ENCODE peak calls at places on chromosomes 16 and 17, in eight cellular contexts. C is body of pancreas, Z is esophagus muscularis mucosa, E is kidney, M is right cardiac atrium, N is osteoblast, S is lung, G is aorta. Y is an unnamed sample.

GRCh38 chr16:30141750-30142149 is 18.7 kb upstream of the MAPK3 start:
- DNase-seq in C (no peak), Z (no peak), E (no peak), M (no peak), N (no peak), S (no peak), G (no peak), Y (no peak)

GRCh38 chr16:7303014-7303676 is 29.5 kb upstream of the RBFOX1 start:
- DNase-seq in C (no peak), Z (no peak), E (peak; percentile 70), M (no peak), N (no peak), S (no peak), G (no peak), Y (no peak)

GRCh38 chr16:15607700-15608396 is 35.1 kb downstream of the MARF1 start:
- DNase-seq in C (no peak), Z (no peak), E (no peak), M (peak; percentile 73), N (no peak), S (no peak), G (no peak), Y (no peak)

GRCh38 chr16:87352818-87353217 is 30.8 kb downstream of the FBXO31 start:
- DNase-seq in C (no peak), Z (no peak), E (no peak), M (no peak), N (peak; percentile 41), S (no peak), G (no peak), Y (no peak)

GRCh38 chr17:81834831-81835267 is at the start of gene PPP1R27:
- DNase-seq in C (no peak), Z (no peak), E (peak; percentile 73), M (no peak), N (no peak), S (no peak), G (no peak), Y (no peak)

GRCh38 chr17:72614871-72615626 is 477.4 kb downstream of the SLC39A11 start:
- DNase-seq in C (peak; percentile 77), Z (no peak), E (peak; percentile 89), M (peak; percentile 51), N (peak; percentile 72), S (no peak), G (no peak), Y (no peak)

GRCh38 chr17:35799942-35800341 is 4.5 kb upstream of the MMP28 start:
- DNase-seq in C (peak; percentile 85), Z (no peak), E (no peak), M (peak; percentile 77), N (peak; percentile 94), S (peak; percentile 87), G (peak; percentile 89), Y (peak; percentile 74)

GRCh38 chr17:28416703-28417311 is 10.8 kb upstream of the SLC46A1 start:
- DNase-seq in C (peak; percentile 81), Z (peak; percentile 83), E (no peak), M (peak; percentile 35), N (peak; percentile 83), S (peak; percentile 71), G (peak; percentile 57), Y (no peak)

GRCh38 chr17:7997186-7997585 is 5.2 kb upstream of the GUCY2D start:
- DNase-seq in C (peak; percentile 52), Z (no peak), E (peak; percentile 5), M (no peak), N (peak; percentile 80), S (no peak), G (no peak), Y (no peak)

GRCh38 chr17:38728290-38728831 is 1.8 kb upstream of the CISD3 start:
- DNase-seq in C (no peak), Z (no peak), E (no peak), M (no peak), N (no peak), S (no peak), G (no peak), Y (no peak)

GRCh38 chr16:333406-334094 is 19.0 kb downstream of the AXIN1 start:
- DNase-seq in C (no peak), Z (no peak), E (no peak), M (no peak), N (peak; percentile 65), S (no peak), G (no peak), Y (no peak)

GRCh38 chr16:13322357-13322756 is 421.0 kb downstream of the SHISA9 start:
- DNase-seq in C (no peak), Z (no peak), E (no peak), M (no peak), N (no peak), S (no peak), G (no peak), Y (no peak)

GRCh38 chr16:14961405-14962186 is 13.2 kb upstream of the PDXDC1 start:
- DNase-seq in C (no peak), Z (no peak), E (no peak), M (no peak), N (peak; percentile 43), S (no peak), G (no peak), Y (no peak)

DNA sequence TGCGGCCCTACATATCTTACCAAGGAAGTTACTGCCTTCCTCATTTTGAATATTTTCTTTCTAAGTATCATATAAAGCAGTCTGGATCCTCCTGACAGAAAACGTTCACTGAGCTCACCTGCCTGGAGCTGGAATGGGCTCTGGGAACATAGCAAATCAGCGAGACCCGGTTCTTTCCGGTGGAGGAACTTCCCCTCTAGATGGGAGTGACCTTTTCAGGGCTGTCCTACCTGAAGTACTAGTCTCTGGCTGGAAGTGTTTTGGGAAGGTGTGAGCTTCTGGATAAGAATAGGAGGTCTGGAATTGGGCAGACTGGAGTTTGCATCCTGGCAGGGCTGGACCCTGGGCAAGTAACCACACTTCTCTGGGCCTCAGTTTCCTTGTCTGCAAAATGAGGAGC is 79.3 kb downstream of the SDR42E1 start:
- DNase-seq in C (no peak), Z (no peak), E (no peak), M (no peak), N (no peak), S (no peak), G (no peak), Y (no peak)
- H3K27ac ChIP-seq in C (no peak overlapping the region), Z (no peak overlapping the region), E (no peak overlapping the region), M (no peak overlapping the region), N (no peak overlapping the region), S (no peak overlapping the region), G (no peak overlapping the region), Y (no peak overlapping the region)

DNA sequence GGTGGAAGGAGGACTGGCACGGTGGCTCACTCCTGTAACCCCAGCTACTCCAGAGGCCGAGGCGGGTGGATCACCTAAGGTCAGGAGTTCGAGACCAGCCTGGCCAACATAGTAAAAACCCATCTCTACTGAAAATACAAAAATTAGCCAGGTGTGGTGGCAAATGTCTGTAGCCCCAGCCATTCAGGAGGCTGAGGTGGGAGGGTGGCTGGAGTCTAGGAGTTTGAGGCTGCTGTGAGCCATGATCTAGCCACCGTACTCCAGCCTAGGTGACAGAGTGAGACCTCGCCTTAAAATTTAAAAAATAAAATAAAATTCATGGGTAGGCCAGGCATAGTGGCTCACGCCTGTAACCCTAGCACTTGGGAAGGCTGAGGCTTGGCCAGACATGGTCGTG is 1.2 kb upstream of the RPH3AL start:
- DNase-seq in C (no peak), Z (no peak), E (no peak), M (no peak), N (no peak), S (no peak), G (no peak), Y (no peak)
- H3K4me1 ChIP-seq in C (peaks cover 74% of the 10 kb centered on the region), Z (peaks cover 45% of the 10 kb centered on the region), E (peaks cover 52% of the 10 kb centered on the region), M (peaks cover 15% of the 10 kb centered on the region), N (peaks cover 7% of the 10 kb centered on the region), S (no peaks in the 10 kb centered on the region), G (no peaks in the 10 kb centered on the region), Y (peaks cover 31% of the 10 kb centered on the region)

GRCh38 chr16:75172578-75172977 is 24.3 kb downstream of the ZFP1 start:
- DNase-seq in C (no peak), Z (no peak), E (no peak), M (no peak), N (no peak), S (no peak), G (no peak), Y (no peak)

GRCh38 chr16:75175074-75175473 is 26.8 kb downstream of the ZFP1 start:
- DNase-seq in C (no peak), Z (no peak), E (no peak), M (no peak), N (no peak), S (no peak), G (no peak), Y (no peak)

GRCh38 chr16:75169899-75170405 is 21.6 kb downstream of the ZFP1 start:
- DNase-seq in C (no peak), Z (no peak), E (no peak), M (no peak), N (no peak), S (no peak), G (no peak), Y (no peak)
- H3K9me3 ChIP-seq in C (no peaks in the 10 kb centered on the region), Z (peaks cover 20% of the 10 kb centered on the region), E (peaks cover 37% of the 10 kb centered on the region), M (peaks cover 8% of the 10 kb centered on the region), N (peaks cover 39% of the 10 kb centered on the region), S (peaks cover 21% of the 10 kb centered on the region), G (peaks cover 13% of the 10 kb centered on the region), Y (peaks cover 60% of the 10 kb centered on the region)

GRCh38 chr16:28935333-28935732 is 3.6 kb downstream of the CD19 start:
- DNase-seq in C (no peak), Z (no peak), E (no peak), M (no peak), N (peak; percentile 84), S (no peak), G (no peak), Y (no peak)

GRCh38 chr16:28936784-28937155 is 5.0 kb downstream of the CD19 start:
- DNase-seq in C (no peak), Z (no peak), E (no peak), M (no peak), N (no peak), S (no peak), G (no peak), Y (no peak)

GRCh38 chr16:28938721-28939120 is 7.0 kb downstream of the CD19 start:
- DNase-seq in C (no peak), Z (no peak), E (no peak), M (no peak), N (peak; percentile 62), S (no peak), G (no peak), Y (no peak)

GRCh38 chr16:28937222-28937876 is 5.6 kb downstream of the CD19 start:
- DNase-seq in C (no peak), Z (no peak), E (no peak), M (no peak), N (peak; percentile 34), S (no peak), G (no peak), Y (no peak)

DNA sequence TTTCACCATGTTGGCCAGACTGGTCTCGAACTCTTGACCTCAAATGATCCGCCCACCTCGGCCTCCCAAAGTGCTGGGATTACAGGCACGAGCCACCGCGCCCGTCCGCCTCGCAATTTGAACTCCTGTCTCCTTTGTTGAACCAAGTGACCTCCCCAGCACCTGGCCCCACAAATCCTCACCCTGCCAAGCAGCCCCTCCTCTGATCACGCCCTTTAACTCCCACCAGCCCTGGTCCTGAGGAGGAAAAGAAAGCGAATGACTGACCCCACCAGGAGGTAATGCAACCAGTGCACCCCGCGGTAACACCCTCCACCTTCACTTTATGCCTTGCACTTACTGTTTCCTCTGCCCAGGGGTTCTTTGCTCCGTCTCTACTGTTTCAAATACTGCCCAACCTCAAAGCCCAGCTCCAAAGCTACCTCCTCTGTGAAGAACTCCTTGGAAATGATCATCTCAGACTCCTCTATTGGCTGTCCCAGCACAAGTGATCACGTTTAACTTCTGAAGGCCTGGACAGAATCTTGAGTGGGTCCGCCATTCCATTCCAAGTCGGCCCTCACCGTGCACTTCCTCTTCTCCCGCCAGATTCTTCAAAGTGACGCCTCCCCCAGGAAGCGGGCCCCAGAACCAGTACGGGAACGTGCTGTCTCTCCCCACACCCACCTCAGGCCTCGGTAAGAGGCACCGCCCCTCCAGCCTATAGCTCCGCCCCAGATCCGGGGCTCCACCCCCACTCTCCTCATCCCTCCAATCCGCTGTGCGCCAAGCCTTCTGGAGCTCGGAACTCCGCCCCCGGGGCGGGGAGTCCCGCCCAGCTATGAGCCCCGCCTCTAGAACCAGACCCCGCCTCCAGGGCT is 4.4 kb downstream of the CD19 start:
- DNase-seq in C (peak; percentile 70), Z (peak; percentile 93), E (peak; percentile 92), M (peak; percentile 88), N (peak; percentile 96), S (peak; percentile 88), G (peak; percentile 93), Y (peak; percentile 79)
- H3K27ac ChIP-seq in C (no peak overlapping the region), Z (no peak overlapping the region), E (no peak overlapping the region), M (no peak overlapping the region), N (no peak overlapping the region), S (no peak overlapping the region), G (no peak overlapping the region), Y (no peak overlapping the region)